ENCODE peak calls at places on chromosomes 3 and 15, in six cellular contexts. R, X, N, M, L and D are unnamed samples.

GRCh38 chr3:12658593-12659058 is 5.3 kb downstream of the RAF1 start:
- DNase-seq in L (no peak), M (no peak), X (no peak), N (no peak), R (no peak), D (no peak)

GRCh38 chr15:63049747-63050439 is 7.3 kb downstream of the TPM1 start:
- DNase-seq in X (no peak), L (no peak), R (peak; percentile 38), M (peak; percentile 56), N (peak; percentile 53), D (no peak)

GRCh38 chr3:48564022-48564421 is 441 bp upstream of the UCN2 start:
- DNase-seq in L (no peak), M (peak; percentile 58), X (no peak), R (peak; percentile 61), N (peak; percentile 52), D (peak; percentile 96)

GRCh38 chr3:11062704-11063103 is 70.2 kb downstream of the SLC6A1 start:
- DNase-seq in M (no peak), L (no peak), R (no peak), N (no peak), X (no peak), D (no peak)

GRCh38 chr3:73332558-73332957 is 271.1 kb downstream of the EBLN2 start:
- DNase-seq in L (no peak), X (no peak), N (no peak), M (no peak), R (no peak), D (peak; percentile 46)

GRCh38 chr3:135918600-135918999 is 46.9 kb upstream of the PPP2R3A start:
- DNase-seq in M (peak; percentile 7), L (no peak), X (no peak), N (peak; percentile 27), R (peak; percentile 42), D (peak; percentile 15)

GRCh38 chr3:137866933-137867332 is 102.8 kb downstream of the SOX14 start:
- DNase-seq in M (no peak), L (no peak), R (no peak), N (no peak), X (no peak), D (no peak)

GRCh38 chr3:188282871-188283270 is 128.9 kb downstream of the LPP start:
- DNase-seq in L (no peak), N (no peak), M (no peak), R (no peak), X (no peak), D (no peak)

GRCh38 chr3:126519506-126520455 is 2.2 kb upstream of the UROC1 start:
- DNase-seq in X (no peak), N (no peak), L (no peak), M (peak; percentile 32), R (no peak), D (no peak)

GRCh38 chr3:116265976-116266584 is 179.2 kb downstream of the LSAMP start:
- DNase-seq in R (no peak), M (no peak), X (peak; percentile 28), N (no peak), L (no peak), D (no peak)

GRCh38 chr3:150296123-150296750 is 111.9 kb upstream of the TSC22D2 start:
- DNase-seq in X (no peak), M (no peak), R (no peak), L (no peak), N (no peak), D (no peak)

GRCh38 chr15:73935547-73935946 is 9.3 kb downstream of the LOXL1 start:
- DNase-seq in M (no peak), L (no peak), X (no peak), R (no peak), N (no peak), D (peak; percentile 79)

GRCh38 chr3:190566043-190566933 is 52.4 kb downstream of the IL1RAP start:
- DNase-seq in L (no peak), R (peak; percentile 99), N (peak; percentile 98), X (no peak), M (peak; percentile 98), D (peak; percentile 99)

GRCh38 chr3:194738254-194739093 is 52.8 kb downstream of the FAM43A start:
- DNase-seq in X (no peak), R (peak; percentile 76), M (no peak), N (no peak), L (no peak), D (no peak)

GRCh38 chr3:188002626-188003138 is 151.3 kb upstream of the LPP start:
- DNase-seq in L (no peak), X (no peak), N (no peak), M (peak; percentile 96), R (no peak), D (no peak)

GRCh38 chr15:77160562-77161481 is 89.9 kb upstream of the TSPAN3 start:
- DNase-seq in X (no peak), R (peak; percentile 73), N (no peak), M (peak; percentile 81), L (no peak), D (no peak)

GRCh38 chr3:12705981-12706380 is 42.1 kb upstream of the RAF1 start:
- DNase-seq in M (no peak), X (no peak), R (no peak), L (no peak), N (no peak), D (no peak)

GRCh38 chr3:146626384-146627122 is 21.4 kb upstream of the PLSCR5 start:
- DNase-seq in R (peak; percentile 26), L (no peak), N (no peak), X (no peak), M (peak; percentile 99), D (no peak)

GRCh38 chr15:98953000-98953776 is 54.4 kb downstream of the PGPEP1L start:
- DNase-seq in X (peak; percentile 80), L (no peak), R (no peak), N (no peak), M (no peak), D (no peak)

GRCh38 chr15:85625856-85626255 is 168.9 kb downstream of the KLHL25 start:
- DNase-seq in R (no peak), M (no peak), X (no peak), N (no peak), L (no peak), D (peak; percentile 34)

GRCh38 chr15:78037779-78038305 is 39.7 kb downstream of the TBC1D2B start:
- DNase-seq in M (no peak), L (no peak), X (no peak), R (no peak), N (no peak), D (peak; percentile 38)

GRCh38 chr3:43484926-43485488 is 136.8 kb downstream of the ANO10 start:
- DNase-seq in M (no peak), R (no peak), X (no peak), N (peak; percentile 1), L (no peak), D (no peak)

GRCh38 chr3:58798312-58798711 is 131.7 kb upstream of the FAM3D start:
- DNase-seq in N (no peak), R (no peak), M (no peak), L (no peak), X (peak; percentile 11), D (no peak)

GRCh38 chr3:114144909-114145688 is 33.8 kb downstream of the DRD3 start:
- DNase-seq in M (no peak), R (peak; percentile 48), N (peak; percentile 5), X (no peak), L (no peak), D (no peak)

GRCh38 chr3:13886593-13887129 is 6.8 kb upstream of the WNT7A start:
- DNase-seq in X (no peak), R (no peak), L (no peak), N (no peak), M (no peak), D (no peak)
- TF ChIP-seq MAX in X (no peak), R (no peak), L (no peak), N (no peak), M (no peak), D (no peak)

DNA sequence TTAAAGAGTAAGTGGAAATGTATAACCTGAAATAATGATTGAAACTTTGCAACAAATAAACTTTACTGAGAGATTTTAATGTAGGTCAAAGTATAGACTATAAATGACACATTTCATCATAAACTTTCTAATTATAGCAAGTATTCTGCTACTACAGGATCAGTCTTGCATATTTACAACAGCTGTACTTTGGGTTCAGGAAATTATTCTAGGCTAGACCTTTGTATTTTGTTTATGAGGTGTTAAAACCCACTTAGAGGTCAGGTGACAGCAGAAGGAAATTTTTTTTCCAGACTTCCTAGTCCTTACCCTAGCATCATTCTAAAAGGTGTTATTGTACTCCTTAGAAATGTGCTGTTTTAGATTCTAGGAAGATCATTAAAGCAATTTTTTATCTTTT is 2.3 kb downstream of the RNF7 start:
- DNase-seq in R (peak; percentile 58), M (no peak), N (no peak), L (no peak), X (no peak), D (no peak)
- TF ChIP-seq MYC in R (no peak), M (no peak), N (no peak), L (no peak), X (no peak), D (no peak)

GRCh38 chr3:32237670-32238026 is 832 bp upstream of the CMTM8 start:
- DNase-seq in R (no peak), N (no peak), L (no peak), X (no peak), M (no peak), D (no peak)

GRCh38 chr3:32238027-32238815 is at the start of gene CMTM8:
- DNase-seq in L (peak; percentile 65), M (peak; percentile 69), X (no peak), N (peak; percentile 60), R (peak; percentile 51), D (peak; percentile 69)

GRCh38 chr3:32238816-32239637 is 547 bp downstream of the CMTM8 start:
- DNase-seq in N (peak; percentile 31), R (peak; percentile 49), M (no peak), X (no peak), L (no peak), D (peak; percentile 82)

GRCh38 chr3:32241100-32241499 is 2.6 kb downstream of the CMTM8 start:
- DNase-seq in R (no peak), N (no peak), X (no peak), M (no peak), L (no peak), D (no peak)

DNA sequence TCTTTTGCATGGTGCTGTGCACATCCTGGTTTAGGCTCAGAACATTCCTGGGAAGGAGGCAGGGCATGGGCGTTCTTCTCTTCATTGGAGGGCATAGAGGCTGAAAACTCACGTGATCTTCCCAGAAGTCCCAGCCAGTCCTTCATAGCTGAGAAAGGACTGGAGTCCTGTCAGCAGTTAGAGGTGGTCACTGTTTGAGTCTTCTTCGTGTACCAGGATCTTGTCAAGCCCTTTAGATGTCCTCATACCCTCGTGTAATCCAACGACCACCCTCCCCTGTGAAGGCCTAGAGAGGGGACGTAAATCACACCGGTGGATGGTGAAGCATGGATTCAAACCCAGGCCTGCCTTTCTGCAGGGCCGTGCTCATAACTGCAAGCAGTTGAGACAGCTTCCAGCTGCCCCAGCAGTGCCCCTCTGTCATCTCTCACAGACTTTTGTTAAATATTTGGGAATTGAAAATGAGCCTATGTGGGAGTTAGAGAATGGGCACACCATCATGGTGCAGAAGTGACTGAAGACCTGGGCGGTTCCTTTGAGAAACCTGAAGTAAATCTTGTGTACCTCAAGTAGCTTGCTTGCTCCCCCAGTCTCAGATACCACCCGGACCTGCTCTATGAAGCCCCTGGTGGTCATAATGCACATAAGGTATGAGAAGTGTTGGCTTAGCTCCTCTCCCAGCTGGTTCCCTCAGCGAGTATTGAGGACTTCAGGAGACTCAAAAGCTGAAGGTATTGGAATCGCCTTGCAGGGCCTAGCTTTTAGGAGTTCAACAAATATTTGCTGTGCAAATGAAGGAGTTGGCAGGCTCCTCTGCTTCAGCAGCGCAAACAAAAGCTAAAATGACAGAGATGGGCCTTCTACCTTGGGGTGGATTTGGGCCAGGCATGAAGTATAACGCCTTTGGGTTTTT is 1.4 kb downstream of the CMTM8 start:
- DNase-seq in N (peak; percentile 62), R (peak; percentile 64), M (peak; percentile 65), X (no peak), L (peak; percentile 60), D (peak; percentile 67)
- H3K4me3 ChIP-seq in N (peak overlapping the region; percentile 96), R (peak overlapping the region; percentile 70), M (peak overlapping the region; percentile 84), X (no peak overlapping the region), L (no peak overlapping the region), D (no peak overlapping the region)

GRCh38 chr3:34895841-34896240 is 743.5 kb upstream of the ARPP21 start:
- DNase-seq in M (no peak), L (no peak), N (no peak), R (no peak), X (no peak), D (no peak)
- TF ChIP-seq MAX in M (no peak), L (no peak), N (no peak), R (no peak), X (no peak), D (no peak)